ENCODE peak calls at places on chromosomes 4 and X, in ten cellular contexts. S is Peyer's patch, Y is HT1080, B is GM19239, A is SK-N-SH, K is PC-9, D is NCI-H460, M is EL, G is cerebellum, W is Calu3. N is an unnamed sample.
A peak's percentile ranks its signal among the peaks of the same experiment; 100 is the strongest.

GRCh38 chr4:153045111-153045982 is 109.2 kb downstream of the FHDC1 start:
- DNase-seq in S (no peak), W (no peak), B (no peak), A (no peak), G (no peak), M (no peak), K (no peak), D (no peak), Y (no peak), N (peak; percentile 77)

GRCh38 chrX:51931761-51932160 is 38.3 kb downstream of the MAGED1 start:
- DNase-seq in G (no peak), W (no peak), K (no peak), A (peak; percentile 5), B (no peak), S (no peak), Y (no peak), M (no peak), D (no peak), N (no peak)

GRCh38 chr4:107734120-107734519 is 14.1 kb upstream of the PAPSS1 start:
- DNase-seq in S (no peak), M (no peak), B (no peak), A (peak; percentile 27), W (peak; percentile 11), D (no peak), Y (no peak), K (no peak), G (no peak), N (peak; percentile 35)

GRCh38 chr4:139685180-139685579 is 19.6 kb downstream of the MGST2 start:
- DNase-seq in D (no peak), K (no peak), Y (no peak), A (no peak), M (no peak), G (no peak), W (no peak), S (no peak), B (no peak), N (peak; percentile 82)

GRCh38 chr4:90815569-90815968 is 688.4 kb downstream of the CCSER1 start:
- DNase-seq in G (no peak), B (no peak), A (no peak), W (no peak), M (no peak), S (no peak), D (no peak), Y (no peak), K (no peak), N (no peak)

GRCh38 chrX:48794993-48795501 is 6.8 kb upstream of the HDAC6 start:
- DNase-seq in B (no peak), D (no peak), W (peak; percentile 56), A (no peak), Y (peak; percentile 58), S (no peak), K (peak; percentile 60), G (no peak), M (peak; percentile 62), N (no peak)

GRCh38 chr4:73662709-73663546 is 42.7 kb upstream of the RASSF6 start:
- DNase-seq in B (peak; percentile 10), G (no peak), M (peak; percentile 63), S (no peak), W (no peak), D (peak; percentile 62), Y (peak; percentile 69), A (no peak), K (no peak), N (peak; percentile 54)

GRCh38 chr4:7190668-7191545 is 1.4 kb upstream of the SORCS2 start:
- DNase-seq in A (no peak), B (no peak), M (no peak), D (no peak), S (peak; percentile 27), W (no peak), Y (no peak), G (no peak), K (no peak), N (no peak)

GRCh38 chrX:112800901-112801775 is 39.5 kb downstream of the AMOT start:
- DNase-seq in D (no peak), S (no peak), A (no peak), B (no peak), Y (peak; percentile 1), G (no peak), K (no peak), M (no peak), W (no peak), N (no peak)

GRCh38 chr4:4856071-4857000 is 3.1 kb upstream of the MSX1 start:
- DNase-seq in B (no peak), D (no peak), W (peak; percentile 4), M (no peak), Y (no peak), A (peak; percentile 70), G (peak; percentile 26), K (no peak), S (no peak), N (no peak)

GRCh38 chr4:123811763-123812390 is 415.3 kb downstream of the SPRY1 start:
- DNase-seq in A (no peak), B (no peak), W (no peak), K (no peak), D (no peak), Y (no peak), M (no peak), S (no peak), G (no peak), N (no peak)

GRCh38 chr4:133555671-133556070 is 406.6 kb downstream of the PCDH10 start:
- DNase-seq in S (no peak), Y (no peak), A (no peak), B (no peak), G (no peak), W (no peak), D (no peak), K (no peak), M (peak; percentile 29), N (no peak)

GRCh38 chr4:118586357-118586790 is 98.8 kb upstream of the METTL14 start:
- DNase-seq in S (no peak), D (no peak), G (no peak), K (no peak), A (no peak), Y (no peak), B (no peak), M (no peak), W (peak; percentile 18), N (no peak)

GRCh38 chrX:126658447-126658846 is 105.8 kb upstream of the DCAF12L1 start:
- DNase-seq in S (no peak), K (no peak), G (no peak), B (no peak), A (no peak), D (no peak), M (no peak), Y (peak; percentile 81), W (no peak), N (no peak)

GRCh38 chrX:40304115-40304514 is 206.4 kb upstream of the BCOR start:
- DNase-seq in B (no peak), K (no peak), W (no peak), M (no peak), Y (no peak), G (no peak), D (no peak), A (no peak), S (no peak), N (no peak)

GRCh38 chrX:19595036-19595435 is 79.7 kb upstream of the MAP3K15 start:
- DNase-seq in A (peak; percentile 28), K (no peak), S (no peak), Y (no peak), W (no peak), B (no peak), G (no peak), M (no peak), D (no peak), N (no peak)

GRCh38 chr4:19748911-19749473 is 502.7 kb upstream of the SLIT2 start:
- DNase-seq in M (peak; percentile 65), B (no peak), G (no peak), A (no peak), K (no peak), S (no peak), W (no peak), Y (no peak), D (no peak), N (no peak)

GRCh38 chrX:16745102-16745501 is 25.7 kb downstream of the SYAP1 start:
- DNase-seq in B (no peak), A (no peak), W (no peak), D (no peak), K (no peak), G (no peak), M (no peak), S (no peak), Y (no peak), N (no peak)

GRCh38 chrX:119885554-119886428 is 9.9 kb upstream of the AKAP14 start:
- DNase-seq in M (peak; percentile 45), K (peak; percentile 63), D (peak; percentile 68), G (no peak), A (no peak), B (no peak), W (no peak), Y (peak; percentile 63), S (no peak), N (peak; percentile 43)

GRCh38 chrX:136143714-136144113 is 3.6 kb upstream of the FHL1 start:
- DNase-seq in S (no peak), K (no peak), Y (no peak), A (no peak), B (no peak), G (no peak), M (no peak), D (no peak), W (no peak), N (peak; percentile 25)

GRCh38 chrX:27815209-27815608 is 7.4 kb downstream of the MAGEB10 start:
- DNase-seq in A (no peak), M (no peak), S (no peak), G (no peak), K (peak; percentile 1), B (no peak), W (no peak), Y (peak; percentile 65), D (no peak), N (no peak)

GRCh38 chr4:151541438-151542071 is 132.6 kb downstream of the FHIP1A start:
- DNase-seq in K (no peak), B (no peak), G (no peak), Y (peak; percentile 81), A (peak; percentile 54), D (no peak), W (no peak), M (peak; percentile 77), S (no peak), N (no peak)